ENCODE peak calls at places on chromosomes 5 and 9, in five cellular contexts. One of them, this sample, is unnamed.

GRCh38 chr5:176822041-176822425 is 11.7 kb downstream of the UNC5A start:
- DNase-seq in GM12865: no peak
- DNase-seq in OCI-LY7: no peak
- DNase-seq in uterus: no peak
- DNase-seq in lower lobe of right lung: no peak
- DNase-seq in this sample: no peak

GRCh38 chr5:180069589-180070247 is 1.8 kb downstream of the RNF130 start:
- DNase-seq in GM12865: no peak
- DNase-seq in OCI-LY7: no peak
- DNase-seq in uterus: no peak
- DNase-seq in lower lobe of right lung: peak; percentile 60
- DNase-seq in this sample: no peak

GRCh38 chr9:73583590-73583989 is 431.9 kb downstream of the ANXA1 start:
- DNase-seq in GM12865: no peak
- DNase-seq in OCI-LY7: no peak
- DNase-seq in uterus: no peak
- DNase-seq in lower lobe of right lung: no peak
- DNase-seq in this sample: no peak

GRCh38 chr9:118569151-118569550 is 800.1 kb downstream of the BRINP1 start:
- DNase-seq in GM12865: no peak
- DNase-seq in OCI-LY7: no peak
- DNase-seq in uterus: no peak
- DNase-seq in lower lobe of right lung: no peak
- DNase-seq in this sample: no peak

GRCh38 chr9:17625644-17626388 is 47.0 kb downstream of the SH3GL2 start:
- DNase-seq in GM12865: no peak
- DNase-seq in OCI-LY7: no peak
- DNase-seq in uterus: no peak
- DNase-seq in lower lobe of right lung: no peak
- DNase-seq in this sample: no peak

GRCh38 chr9:78235296-78235770 is 542 bp upstream of the CEP78 start:
- DNase-seq in GM12865: no peak
- DNase-seq in OCI-LY7: no peak
- DNase-seq in uterus: no peak
- DNase-seq in lower lobe of right lung: no peak
- DNase-seq in this sample: no peak

GRCh38 chr5:65651144-65651543 is 26.3 kb downstream of the SHLD3 start:
- DNase-seq in GM12865: no peak
- DNase-seq in OCI-LY7: no peak
- DNase-seq in uterus: no peak
- DNase-seq in lower lobe of right lung: no peak
- DNase-seq in this sample: no peak

GRCh38 chr9:110114888-110115259 is 93.1 kb downstream of the C9orf152 start:
- DNase-seq in GM12865: no peak
- DNase-seq in OCI-LY7: no peak
- DNase-seq in uterus: no peak
- DNase-seq in lower lobe of right lung: no peak
- DNase-seq in this sample: no peak

GRCh38 chr5:10254686-10255085 is 4.6 kb downstream of the CCT5 start:
- DNase-seq in GM12865: no peak
- DNase-seq in OCI-LY7: no peak
- DNase-seq in uterus: no peak
- DNase-seq in lower lobe of right lung: no peak
- DNase-seq in this sample: no peak

GRCh38 chr5:81212211-81212687 is 20.9 kb upstream of the CKMT2 start:
- DNase-seq in GM12865: peak; percentile 77
- DNase-seq in OCI-LY7: peak; percentile 21
- DNase-seq in uterus: no peak
- DNase-seq in lower lobe of right lung: no peak
- DNase-seq in this sample: no peak

GRCh38 chr9:131835132-131835910 is 95.4 kb upstream of the RAPGEF1 start:
- DNase-seq in GM12865: no peak
- DNase-seq in OCI-LY7: no peak
- DNase-seq in uterus: no peak
- DNase-seq in lower lobe of right lung: no peak
- DNase-seq in this sample: no peak

GRCh38 chr9:131836021-131836420 is 96.1 kb upstream of the RAPGEF1 start:
- DNase-seq in GM12865: no peak
- DNase-seq in OCI-LY7: no peak
- DNase-seq in uterus: no peak
- DNase-seq in lower lobe of right lung: no peak
- DNase-seq in this sample: no peak

GRCh38 chr9:131837836-131838235 is 98.0 kb upstream of the RAPGEF1 start:
- DNase-seq in GM12865: no peak
- DNase-seq in OCI-LY7: no peak
- DNase-seq in uterus: no peak
- DNase-seq in lower lobe of right lung: no peak
- DNase-seq in this sample: no peak

GRCh38 chr9:131837316-131837715 is 97.4 kb upstream of the RAPGEF1 start:
- DNase-seq in GM12865: no peak
- DNase-seq in OCI-LY7: no peak
- DNase-seq in uterus: no peak
- DNase-seq in lower lobe of right lung: no peak
- DNase-seq in this sample: no peak

DNA sequence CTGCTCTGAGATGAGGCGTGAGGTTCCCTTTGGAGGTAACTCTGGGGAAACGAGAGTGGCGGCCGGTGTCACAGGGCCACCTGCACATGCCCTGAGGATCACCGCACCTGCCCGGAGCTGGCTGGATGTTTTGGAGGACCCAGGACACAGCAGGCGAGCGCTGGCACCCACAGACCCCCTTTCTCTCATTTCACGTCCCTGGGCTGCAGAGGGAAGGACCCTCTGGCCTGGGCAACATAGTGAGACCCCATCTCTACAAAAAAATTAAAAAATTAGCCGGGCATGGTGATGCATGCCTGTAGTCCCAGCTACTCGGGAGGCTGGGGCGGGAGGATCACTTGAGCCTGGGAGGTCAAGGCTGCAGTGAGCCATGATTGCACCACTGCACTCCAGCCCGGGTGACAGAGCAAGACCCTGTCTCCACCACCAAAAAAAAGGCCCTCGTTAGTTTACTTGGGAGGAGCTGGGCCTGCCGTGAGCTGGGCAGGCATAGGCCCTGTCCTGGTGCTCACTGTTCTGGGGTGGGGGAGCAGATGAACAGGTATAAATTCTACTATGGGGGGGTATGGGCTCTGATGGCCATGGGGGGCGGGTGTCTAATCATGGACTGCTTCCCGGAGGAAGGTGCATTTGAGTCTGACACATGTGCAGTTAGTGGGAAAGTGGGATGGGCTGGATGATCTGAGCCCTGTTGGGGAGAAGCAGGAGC is 96.9 kb upstream of the RAPGEF1 start:
- DNase-seq in GM12865: no peak
- DNase-seq in OCI-LY7: no peak
- DNase-seq in uterus: no peak
- DNase-seq in lower lobe of right lung: no peak
- DNase-seq in this sample: no peak
- H3K4me3 ChIP-seq in GM12865: no peak overlapping the region
- H3K4me3 ChIP-seq in OCI-LY7: no peak overlapping the region
- H3K4me3 ChIP-seq in uterus: no peak overlapping the region
- H3K4me3 ChIP-seq in lower lobe of right lung: no peak overlapping the region
- H3K4me3 ChIP-seq in this sample: no peak overlapping the region

DNA sequence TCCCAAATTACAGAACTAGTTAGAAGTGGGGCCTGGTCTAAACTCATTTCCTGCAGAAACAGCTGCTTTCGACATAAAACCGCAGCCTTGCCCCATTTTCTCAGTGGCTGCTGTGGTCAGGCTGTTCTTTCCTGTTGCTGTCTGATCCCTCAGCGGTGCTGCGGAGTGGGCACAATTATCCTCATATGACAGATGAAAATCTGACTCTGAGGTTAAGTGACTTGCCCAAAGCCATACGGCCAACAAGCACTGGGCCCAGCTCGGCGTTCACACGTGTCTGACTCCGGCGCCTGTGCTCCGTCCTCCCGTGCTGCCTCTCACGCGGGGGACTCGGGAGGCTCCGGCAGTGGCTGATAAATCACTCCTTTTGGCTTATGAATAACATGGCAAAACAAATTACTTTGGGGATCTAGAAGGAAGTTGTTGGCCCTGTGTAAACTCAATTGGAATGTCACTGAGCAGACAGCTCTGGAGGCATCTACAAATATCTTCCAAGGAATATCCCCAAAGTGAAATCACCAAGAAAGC is 142.6 kb upstream of the LMX1B start:
- DNase-seq in GM12865: peak; percentile 73
- DNase-seq in OCI-LY7: peak; percentile 78
- DNase-seq in uterus: no peak
- DNase-seq in lower lobe of right lung: peak; percentile 87
- DNase-seq in this sample: no peak
- H3K4me3 ChIP-seq in GM12865: no peak overlapping the region
- H3K4me3 ChIP-seq in OCI-LY7: peak overlapping the region; percentile 33
- H3K4me3 ChIP-seq in uterus: peak overlapping the region; percentile 9
- H3K4me3 ChIP-seq in lower lobe of right lung: no peak overlapping the region
- H3K4me3 ChIP-seq in this sample: no peak overlapping the region

DNA sequence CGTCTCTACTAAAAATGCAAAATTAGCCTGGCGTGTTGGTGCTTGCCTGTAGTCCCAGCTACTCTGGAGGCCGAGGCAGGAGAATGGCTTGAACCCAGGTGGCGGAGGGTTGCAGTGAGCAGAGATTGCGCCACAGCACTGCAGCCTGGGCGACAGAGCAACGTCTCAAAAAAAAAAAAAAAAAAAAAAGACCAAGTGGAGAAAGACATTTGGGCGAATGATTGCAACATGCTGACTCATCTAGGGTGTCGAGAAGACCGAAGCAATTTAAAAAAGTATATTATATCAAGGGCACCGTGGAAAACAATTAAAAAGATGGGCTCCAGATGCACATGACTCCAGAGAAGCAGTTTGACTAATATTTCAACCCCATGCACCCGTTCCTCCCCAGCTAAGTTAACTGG is 9.2 kb downstream of the KLF4 start:
- DNase-seq in GM12865: no peak
- DNase-seq in OCI-LY7: no peak
- DNase-seq in uterus: peak; percentile 67
- DNase-seq in lower lobe of right lung: peak; percentile 53
- DNase-seq in this sample: peak; percentile 79
- H3K4me3 ChIP-seq in GM12865: no peak overlapping the region
- H3K4me3 ChIP-seq in OCI-LY7: no peak overlapping the region
- H3K4me3 ChIP-seq in uterus: no peak overlapping the region
- H3K4me3 ChIP-seq in lower lobe of right lung: peak overlapping the region; percentile 4
- H3K4me3 ChIP-seq in this sample: no peak overlapping the region

GRCh38 chr5:154702477-154702876 is 52.7 kb upstream of the LARP1 start:
- DNase-seq in GM12865: no peak
- DNase-seq in OCI-LY7: no peak
- DNase-seq in uterus: no peak
- DNase-seq in lower lobe of right lung: no peak
- DNase-seq in this sample: no peak

GRCh38 chr5:154696891-154697290 is 58.3 kb upstream of the LARP1 start:
- DNase-seq in GM12865: no peak
- DNase-seq in OCI-LY7: no peak
- DNase-seq in uterus: no peak
- DNase-seq in lower lobe of right lung: no peak
- DNase-seq in this sample: no peak

GRCh38 chr5:154701181-154701580 is 54.0 kb upstream of the LARP1 start:
- DNase-seq in GM12865: no peak
- DNase-seq in OCI-LY7: no peak
- DNase-seq in uterus: no peak
- DNase-seq in lower lobe of right lung: no peak
- DNase-seq in this sample: no peak

GRCh38 chr5:154697335-154697734 is 57.8 kb upstream of the LARP1 start:
- DNase-seq in GM12865: no peak
- DNase-seq in OCI-LY7: no peak
- DNase-seq in uterus: no peak
- DNase-seq in lower lobe of right lung: no peak
- DNase-seq in this sample: no peak

DNA sequence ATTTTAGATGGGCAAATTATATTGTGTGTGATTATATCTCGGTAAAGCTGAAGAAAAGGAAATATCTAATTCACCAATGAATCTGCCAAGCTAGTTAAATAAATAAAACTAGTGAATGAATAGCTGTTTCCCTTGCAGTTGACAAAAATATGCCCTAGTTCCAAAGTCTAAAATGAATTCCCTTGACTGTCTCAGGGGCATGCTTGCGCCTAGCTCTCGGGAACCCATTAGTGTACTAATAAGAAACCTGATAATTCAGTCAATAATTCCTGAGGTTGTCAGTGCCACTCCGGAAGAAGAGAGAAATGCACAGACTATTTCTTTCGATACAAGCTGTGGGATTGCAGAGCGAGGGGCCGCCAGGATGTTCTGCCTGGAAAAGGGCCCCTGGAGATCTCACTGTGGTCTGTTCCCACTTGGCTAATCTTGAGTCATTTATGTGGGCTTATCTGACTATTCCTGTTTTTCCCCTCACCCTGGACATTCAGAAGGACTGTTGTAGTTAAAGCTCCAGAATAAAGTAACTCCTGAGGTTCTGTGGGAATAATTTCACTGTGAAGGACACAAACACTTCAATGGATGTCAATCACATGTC is 56.4 kb upstream of the LARP1 start:
- DNase-seq in GM12865: no peak
- DNase-seq in OCI-LY7: no peak
- DNase-seq in uterus: no peak
- DNase-seq in lower lobe of right lung: no peak
- DNase-seq in this sample: no peak
- H3K4me3 ChIP-seq in GM12865: no peak overlapping the region
- H3K4me3 ChIP-seq in OCI-LY7: no peak overlapping the region
- H3K4me3 ChIP-seq in uterus: no peak overlapping the region
- H3K4me3 ChIP-seq in lower lobe of right lung: no peak overlapping the region
- H3K4me3 ChIP-seq in this sample: no peak overlapping the region

This sample was measured in sigmoid colon.